ENCODE peak calls at places on chromosomes 3 and 15, in five cellular contexts. G is trophoblast cell, A is H9, F is IMR-90, X is mesenchymal stem cell. I is an unnamed sample.

GRCh38 chr3:119173325-119173724 is at the start of gene UPK1B:
- DNase-seq in G (peak; percentile 81), X (no peak), A (peak; percentile 82), F (no peak), I (no peak)

GRCh38 chr3:100999160-100999559 is 5.9 kb upstream of the ABI3BP start:
- DNase-seq in A (no peak), X (no peak), F (no peak), G (no peak), I (no peak)

GRCh38 chr3:43894176-43895049 is 203.7 kb downstream of the ABHD5 start:
- DNase-seq in A (peak; percentile 78), G (peak; percentile 34), X (peak; percentile 57), F (peak; percentile 68), I (peak; percentile 77)

GRCh38 chr15:86021281-86022264 is 58.1 kb upstream of the AGBL1 start:
- DNase-seq in X (peak; percentile 7), G (no peak), F (no peak), A (no peak), I (no peak)

GRCh38 chr3:136994772-136995516 is 37.2 kb downstream of the IL20RB start:
- DNase-seq in G (peak; percentile 26), F (peak; percentile 51), A (no peak), X (no peak), I (no peak)

GRCh38 chr3:117734431-117734830 is 1024.9 kb downstream of the TUSC7 start:
- DNase-seq in A (no peak), F (peak; percentile 79), G (no peak), X (peak; percentile 43), I (no peak)

GRCh38 chr3:105365536-105366301 is 990 bp upstream of the ALCAM start:
- DNase-seq in A (peak; percentile 28), X (peak; percentile 80), G (peak; percentile 27), F (peak; percentile 67), I (peak; percentile 21)

GRCh38 chr15:52527898-52528464 is 699 bp downstream of the MYO5A start:
- DNase-seq in G (peak; percentile 25), A (no peak), F (peak; percentile 33), X (peak; percentile 35), I (peak; percentile 38)

GRCh38 chr3:138070006-138070405 is 45.4 kb downstream of the DZIP1L start:
- DNase-seq in A (no peak), G (no peak), X (no peak), F (no peak), I (no peak)

GRCh38 chr15:70111203-70112017 is 13.7 kb upstream of the TLE3 start:
- DNase-seq in X (peak; percentile 89), G (peak; percentile 70), A (peak; percentile 87), F (peak; percentile 73), I (peak; percentile 93)

GRCh38 chr3:171890398-171890797 is 47.2 kb downstream of the TMEM212 start:
- DNase-seq in A (no peak), X (peak; percentile 4), G (no peak), F (no peak), I (no peak)

GRCh38 chr15:90286678-90287077 is 21.2 kb downstream of the NGRN start:
- DNase-seq in F (peak; percentile 25), G (no peak), A (no peak), X (peak; percentile 24), I (no peak)

GRCh38 chr15:24856397-24857093 is 98.2 kb upstream of the SNRPN start:
- DNase-seq in A (peak; percentile 97), F (peak; percentile 79), G (no peak), X (peak; percentile 88), I (peak; percentile 87)

GRCh38 chr3:128195369-128195768 is 42.1 kb downstream of the EEFSEC start:
- DNase-seq in A (no peak), X (no peak), G (no peak), F (no peak), I (no peak)

GRCh38 chr3:41202834-41203345 is 3.6 kb downstream of the CTNNB1 start:
- DNase-seq in A (no peak), F (peak; percentile 61), G (peak; percentile 49), X (peak; percentile 78), I (no peak)

GRCh38 chr3:173501941-173502489 is 104.5 kb downstream of the NLGN1 start:
- DNase-seq in G (no peak), A (no peak), X (peak; percentile 4), F (peak; percentile 4), I (no peak)

GRCh38 chr3:32843504-32844321 is 25.9 kb downstream of the TRIM71 start:
- DNase-seq in F (no peak), X (no peak), A (peak; percentile 84), G (no peak), I (peak; percentile 89)

GRCh38 chr3:13896473-13897154 is 16.7 kb upstream of the WNT7A start:
- DNase-seq in X (peak; percentile 44), G (peak; percentile 89), A (peak; percentile 72), F (peak; percentile 54), I (peak; percentile 64)

GRCh38 chr3:71998995-71999673 is 214.2 kb upstream of the PROK2 start:
- DNase-seq in F (peak; percentile 89), G (no peak), X (peak; percentile 67), A (no peak), I (no peak)

GRCh38 chr15:55420171-55420871 is 12.0 kb downstream of the PIERCE2 start:
- DNase-seq in F (no peak), X (no peak), A (no peak), G (no peak), I (no peak)

GRCh38 chr15:39025881-39026280 is 461.3 kb upstream of the RASGRP1 start:
- DNase-seq in A (no peak), G (no peak), X (no peak), F (no peak), I (no peak)

GRCh38 chr3:12428131-12428530 is 56.1 kb upstream of the TSEN2 start:
- DNase-seq in X (no peak), F (no peak), A (no peak), G (no peak), I (no peak)

GRCh38 chr3:138461246-138461645 is 26.8 kb downstream of the ESYT3 start:
- DNase-seq in G (peak; percentile 21), X (no peak), F (peak; percentile 16), A (peak; percentile 19), I (no peak)

GRCh38 chr3:195133462-195133861 is 137.5 kb downstream of the XXYLT1 start:
- DNase-seq in A (no peak), G (no peak), F (peak; percentile 98), X (no peak), I (no peak)

DNA sequence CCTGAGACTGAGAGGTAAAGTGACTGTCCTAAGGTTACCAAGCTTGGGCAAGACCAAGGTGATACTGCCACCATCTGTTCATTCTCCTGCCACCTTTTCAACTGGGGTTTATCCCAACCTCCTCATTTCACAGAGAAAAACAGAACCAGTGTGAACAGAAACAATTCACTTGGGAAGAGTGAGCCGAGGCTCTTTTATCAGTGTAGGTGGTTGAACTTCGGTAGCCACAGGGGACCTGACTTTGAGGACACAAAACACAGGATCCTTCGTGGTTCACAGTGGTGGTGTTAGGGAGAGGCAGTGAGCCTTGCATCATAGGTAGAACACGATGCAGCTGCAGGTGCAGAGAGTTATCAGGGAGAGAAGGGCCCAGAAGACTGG is 72.8 kb upstream of the ICE2 start:
- DNase-seq in A (no peak), G (no peak), F (no peak), X (no peak), I (no peak)
- H2AK5ac ChIP-seq in A (no peak overlapping the region), G (no peak overlapping the region), F (no peak overlapping the region), X (no peak overlapping the region), I (no peak overlapping the region)

DNA sequence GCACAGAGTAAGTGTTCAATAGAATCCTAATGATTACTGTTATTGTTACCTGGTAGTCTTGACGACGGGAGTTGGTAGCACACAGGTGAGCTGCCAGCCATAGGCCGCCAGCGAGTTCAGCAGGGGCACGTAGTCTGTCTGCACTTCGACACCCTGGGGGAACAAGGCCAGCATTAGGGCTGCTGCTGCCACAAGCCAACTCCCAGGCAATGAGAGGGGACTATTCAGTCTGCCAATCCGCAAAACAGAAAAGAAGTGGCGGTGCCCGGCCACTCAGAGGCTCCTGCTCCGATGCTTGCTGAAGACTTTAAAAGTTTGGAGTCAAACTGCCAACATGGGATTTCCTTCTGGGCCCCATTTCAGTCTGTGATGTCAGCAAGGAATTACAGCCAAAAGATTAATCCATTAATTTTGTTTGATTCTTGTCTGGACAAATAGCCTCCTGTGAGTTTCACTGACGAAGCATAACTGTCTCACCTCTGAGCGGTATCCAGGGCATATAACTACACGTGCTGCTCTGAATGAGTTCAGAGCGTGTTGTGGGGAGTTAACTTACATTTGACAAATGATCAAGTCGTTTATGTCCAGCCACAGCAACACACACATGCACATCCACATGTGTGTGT is 61.8 kb downstream of the OXNAD1 start:
- DNase-seq in G (no peak), X (no peak), A (no peak), F (no peak), I (no peak)
- H2AK5ac ChIP-seq in G (no peak overlapping the region), X (no peak overlapping the region), A (no peak overlapping the region), F (no peak overlapping the region), I (no peak overlapping the region)

GRCh38 chr15:77533986-77534385 is 98.7 kb downstream of the LINGO1 start:
- DNase-seq in F (no peak), G (no peak), X (no peak), A (no peak), I (no peak)
- H2AK5ac ChIP-seq in F (no peak overlapping the region), G (no peak overlapping the region), X (no peak overlapping the region), A (no peak overlapping the region), I (peak overlapping the region; percentile 30)

GRCh38 chr3:10457560-10457959 is 47.8 kb downstream of the ATP2B2 start:
- DNase-seq in G (no peak), A (no peak), X (no peak), F (no peak), I (no peak)

GRCh38 chr3:10460951-10461563 is 44.3 kb downstream of the ATP2B2 start:
- DNase-seq in F (no peak), X (no peak), G (peak; percentile 87), A (no peak), I (no peak)

GRCh38 chr3:10456981-10457380 is 48.4 kb downstream of the ATP2B2 start:
- DNase-seq in A (no peak), F (no peak), X (no peak), G (no peak), I (no peak)

GRCh38 chr3:10462641-10463040 is 42.7 kb downstream of the ATP2B2 start:
- DNase-seq in G (no peak), X (no peak), F (no peak), A (no peak), I (no peak)

DNA sequence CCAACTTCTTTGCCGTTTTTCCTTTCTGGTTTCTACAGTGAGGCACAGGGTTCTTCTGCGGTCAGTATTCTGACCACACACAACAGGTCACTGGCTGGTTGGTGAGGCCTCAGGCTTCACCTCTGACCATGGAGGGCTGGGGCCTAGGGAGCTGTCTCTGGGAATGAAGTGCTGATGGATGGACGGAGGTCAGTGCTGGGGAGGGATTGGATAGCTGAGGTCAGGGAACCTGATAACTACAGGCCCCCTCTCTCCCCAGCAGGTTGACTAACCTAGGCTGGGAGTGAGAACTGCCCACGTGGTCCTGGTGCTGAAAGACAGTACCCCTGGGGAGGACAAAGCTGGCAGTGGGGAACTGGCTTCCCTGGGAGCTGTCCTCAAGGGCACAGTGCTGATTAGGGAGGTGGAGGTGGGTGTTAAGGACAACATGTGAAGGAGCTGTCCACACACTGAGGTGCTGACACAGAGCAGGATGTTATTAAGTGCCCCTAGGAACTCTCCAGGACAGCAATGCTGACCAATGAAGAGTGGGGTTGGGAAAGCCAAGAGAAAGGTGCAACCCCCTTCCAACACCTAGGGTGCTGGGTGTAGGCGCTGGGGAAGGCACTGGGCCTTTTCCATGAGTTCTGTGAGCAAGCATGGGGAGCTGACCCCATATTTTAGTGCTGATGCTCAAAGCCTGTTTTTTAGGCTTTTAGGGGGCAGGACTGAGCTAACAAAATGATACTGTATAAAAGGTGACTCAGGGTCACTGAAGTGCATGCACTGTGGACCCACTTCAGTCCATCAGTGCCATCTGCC is 45.2 kb downstream of the ATP2B2 start:
- DNase-seq in F (peak; percentile 84), A (peak; percentile 96), X (peak; percentile 79), G (peak; percentile 76), I (peak; percentile 97)
- H2AK5ac ChIP-seq in F (no peak overlapping the region), A (no peak overlapping the region), X (no peak overlapping the region), G (no peak overlapping the region), I (no peak overlapping the region)

GRCh38 chr15:74205593-74205969 is 3.0 kb upstream of the STRA6 start:
- DNase-seq in F (no peak), X (no peak), G (no peak), A (no peak), I (no peak)
- H2AK5ac ChIP-seq in F (no peak overlapping the region), X (peak overlapping the region; percentile 66), G (no peak overlapping the region), A (no peak overlapping the region), I (peak overlapping the region; percentile 95)